ENCODE peak calls at places on chromosomes 2 and 18, in seven cellular contexts. H is WERI-Rb-1, X is osteocyte, L is brain microvascular endothelial cell, I is endothelial cell, C is AG04449, A is fibroblast of pulmonary artery. S is an unnamed sample.

GRCh38 chr2:169106125-169106524 is 36.8 kb downstream of the DHRS9 start:
- DNase-seq in C (no peak), L (no peak), H (no peak), I (no peak), A (no peak), X (no peak), S (no peak)

GRCh38 chr2:215677466-215677865 is 241.6 kb upstream of the FN1 start:
- DNase-seq in X (no peak), C (no peak), A (peak; percentile 50), L (no peak), H (no peak), I (no peak), S (no peak)

GRCh38 chr18:54238181-54238936 is 13.9 kb upstream of the MBD2 start:
- DNase-seq in L (no peak), A (no peak), I (no peak), C (no peak), X (no peak), H (no peak), S (no peak)

GRCh38 chr2:19851116-19851515 is 50.7 kb downstream of the TTC32 start:
- DNase-seq in C (no peak), H (no peak), I (peak; percentile 35), L (no peak), X (peak; percentile 71), A (no peak), S (no peak)

GRCh38 chr2:174597347-174598047 is at the start of gene WIPF1:
- DNase-seq in X (no peak), C (no peak), A (peak; percentile 82), I (no peak), L (peak; percentile 69), H (no peak), S (no peak)

GRCh38 chr2:172280820-172281454 is 146.4 kb upstream of the ITGA6 start:
- DNase-seq in X (no peak), L (no peak), H (no peak), C (no peak), A (no peak), I (no peak), S (no peak)

GRCh38 chr2:42385225-42385624 is 24.2 kb upstream of the COX7A2L start:
- DNase-seq in X (no peak), A (peak; percentile 8), H (peak; percentile 70), L (no peak), C (no peak), I (no peak), S (no peak)

GRCh38 chr2:73268368-73268830 is 15.9 kb downstream of the FBXO41 start:
- DNase-seq in L (no peak), I (no peak), C (no peak), H (peak; percentile 58), X (no peak), A (no peak), S (no peak)

GRCh38 chr2:241926541-241927311 is 57.2 kb downstream of the RTP5 start:
- DNase-seq in I (no peak), H (peak; percentile 45), X (no peak), C (no peak), L (no peak), A (no peak), S (no peak)

GRCh38 chr18:23856466-23857175 is 157.9 kb upstream of the TTC39C start:
- DNase-seq in A (no peak), I (no peak), C (no peak), H (peak; percentile 15), X (no peak), L (no peak), S (no peak)

GRCh38 chr2:106789185-106789584 is 96.8 kb downstream of the ST6GAL2 start:
- DNase-seq in A (no peak), H (no peak), L (no peak), I (no peak), C (no peak), X (no peak), S (no peak)

GRCh38 chr2:49813208-49813607 is 658.9 kb upstream of the FSHR start:
- DNase-seq in A (no peak), I (no peak), X (no peak), H (no peak), L (no peak), C (no peak), S (no peak)

GRCh38 chr2:101609434-101609833 is 88.1 kb upstream of the MAP4K4 start:
- DNase-seq in X (peak; percentile 11), A (no peak), H (no peak), I (no peak), L (no peak), C (no peak), S (no peak)

GRCh38 chr18:55775972-55776371 is 188.0 kb upstream of the TCF4 start:
- DNase-seq in A (no peak), C (no peak), X (no peak), L (no peak), H (no peak), I (no peak), S (no peak)

GRCh38 chr2:207996848-207997247 is 28.5 kb downstream of the PLEKHM3 start:
- DNase-seq in H (no peak), C (no peak), I (no peak), L (no peak), X (no peak), A (no peak), S (no peak)

GRCh38 chr2:7557376-7557775 is 640.2 kb downstream of the RNF144A start:
- DNase-seq in I (no peak), X (no peak), C (no peak), L (no peak), H (no peak), A (no peak), S (no peak)

GRCh38 chr18:63237911-63238710 is 81.5 kb downstream of the BCL2 start:
- DNase-seq in C (peak; percentile 52), L (peak; percentile 88), I (no peak), X (no peak), A (peak; percentile 95), H (no peak), S (no peak)

GRCh38 chr2:215332876-215333600 is 21.2 kb downstream of the ATIC start:
- DNase-seq in L (no peak), H (no peak), C (no peak), I (no peak), X (no peak), A (no peak), S (no peak)

GRCh38 chr2:232949016-232949415 is 64.0 kb downstream of the NGEF start:
- DNase-seq in H (no peak), C (no peak), I (no peak), L (no peak), A (no peak), X (no peak), S (no peak)

GRCh38 chr2:128405981-128406601 is 87.4 kb upstream of the HS6ST1 start:
- DNase-seq in H (peak; percentile 34), L (no peak), I (no peak), A (no peak), C (no peak), X (no peak), S (no peak)

GRCh38 chr2:15814406-15814805 is 125.9 kb upstream of the MYCN start:
- DNase-seq in I (no peak), A (no peak), L (no peak), X (no peak), C (no peak), H (no peak), S (no peak)

GRCh38 chr2:130332271-130333073 is 10.2 kb upstream of the IMP4 start:
- DNase-seq in X (peak; percentile 93), I (peak; percentile 86), A (peak; percentile 87), C (no peak), H (peak; percentile 74), L (peak; percentile 70), S (peak; percentile 58)

GRCh38 chr18:79804130-79804772 is 6.5 kb downstream of the KCNG2 start:
- DNase-seq in I (no peak), A (no peak), H (no peak), C (no peak), L (no peak), X (no peak), S (no peak)

GRCh38 chr18:63619661-63620060 is 24.4 kb downstream of the SERPINB4 start:
- DNase-seq in L (peak; percentile 10), A (no peak), H (no peak), X (no peak), C (no peak), I (no peak), S (no peak)

GRCh38 chr2:230713331-230714121 is 884 bp downstream of the CAB39 start:
- DNase-seq in X (no peak), A (no peak), C (no peak), I (peak; percentile 59), H (peak; percentile 38), L (no peak), S (no peak)

GRCh38 chr2:8877332-8877731 is 39.9 kb upstream of the KIDINS220 start:
- DNase-seq in I (no peak), A (no peak), C (no peak), H (no peak), L (no peak), X (no peak), S (no peak)

GRCh38 chr2:197247083-197247482 is 63.5 kb downstream of the ANKRD44 start:
- DNase-seq in C (no peak), X (no peak), A (no peak), L (no peak), I (no peak), H (no peak), S (no peak)

GRCh38 chr2:120470041-120470716 is 124.2 kb downstream of the INHBB start:
- DNase-seq in H (no peak), X (no peak), I (peak; percentile 44), C (peak; percentile 83), L (peak; percentile 78), A (peak; percentile 96), S (peak; percentile 47)

GRCh38 chr18:75502286-75502685 is 74.8 kb upstream of the SMIM21 start:
- DNase-seq in L (peak; percentile 46), X (no peak), C (no peak), I (no peak), A (peak; percentile 59), H (no peak), S (no peak)

GRCh38 chr2:201344663-201345366 is 12.3 kb downstream of the FLACC1 start:
- DNase-seq in L (no peak), X (no peak), A (no peak), I (no peak), C (no peak), H (peak; percentile 36), S (no peak)
- TF ChIP-seq CTCF in L (peak; percentile 31), X (no peak), A (peak; percentile 2), I (no peak), C (no peak), H (peak; percentile 42), S (no peak)

GRCh38 chr18:135045-135444 is 23.3 kb upstream of the USP14 start:
- DNase-seq in A (no peak), H (no peak), C (no peak), L (no peak), I (no peak), X (no peak), S (no peak)
- TF ChIP-seq CTCF in A (no peak), H (no peak), C (no peak), L (no peak), I (no peak), X (no peak), S (no peak)

DNA sequence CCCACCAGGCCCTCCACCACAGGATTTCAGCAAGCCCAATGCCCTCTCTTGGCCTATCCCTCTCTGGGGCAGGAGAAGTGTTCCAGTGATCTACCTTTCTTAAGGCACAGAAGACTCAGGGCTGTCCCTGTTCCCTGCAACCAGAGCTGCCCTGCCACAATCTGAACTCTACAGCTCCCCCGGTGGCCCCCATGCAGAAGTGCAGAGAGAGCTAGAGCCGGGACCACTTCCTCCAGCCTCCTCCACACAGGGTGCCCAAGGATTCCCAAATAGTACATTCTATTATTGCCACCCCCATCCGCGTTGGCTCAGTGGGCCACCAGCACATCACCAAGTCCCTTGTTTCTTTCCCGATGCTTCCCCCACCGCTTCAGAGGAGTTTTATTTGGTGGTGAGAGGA is 114.8 kb upstream of the PTPRM start:
- DNase-seq in X (peak; percentile 78), C (no peak), H (peak; percentile 46), I (peak; percentile 54), A (peak; percentile 37), L (peak; percentile 5), S (no peak)
- TF ChIP-seq CTCF in X (peak; percentile 61), C (peak; percentile 64), H (peak; percentile 78), I (peak; percentile 52), A (peak; percentile 72), L (peak; percentile 85), S (no peak)

GRCh38 chr2:191713837-191714236 is 35.9 kb downstream of the NABP1 start:
- DNase-seq in H (no peak), A (no peak), L (no peak), I (no peak), X (no peak), C (no peak), S (no peak)
- TF ChIP-seq CTCF in H (peak; percentile 18), A (peak; percentile 11), L (peak; percentile 32), I (no peak), X (no peak), C (no peak), S (no peak)

S was measured in omental fat pad.